ENCODE peak calls at places on chromosomes 12 and 14, in five cellular contexts. O is astrocyte of the spinal cord, R is epithelial cell of esophagus, V is nephron progenitor cell, I is SK-N-SH. N is an unnamed sample.

GRCh38 chr14:31300296-31300695 is 92.7 kb upstream of the HECTD1 start:
- DNase-seq in O (no peak), R (no peak), I (no peak), V (no peak), N (no peak)

GRCh38 chr12:66154776-66155175 is 15.0 kb downstream of the TMBIM4 start:
- DNase-seq in R (no peak), V (no peak), I (no peak), O (no peak), N (no peak)

GRCh38 chr14:102592969-102593840 is 756 bp downstream of the RCOR1 start:
- DNase-seq in I (peak), R (peak), O (peak), V (peak), N (no peak)

GRCh38 chr12:69039881-69040280 is 106.9 kb upstream of the CPM start:
- DNase-seq in I (no peak), R (no peak), O (no peak), V (no peak), N (no peak)

GRCh38 chr12:125145196-125145595 is 80.0 kb downstream of the AACS start:
- DNase-seq in R (no peak), I (no peak), O (no peak), V (no peak), N (no peak)

GRCh38 chr12:87953257-87953860 is 75.8 kb downstream of the C12orf50 start:
- DNase-seq in V (peak), O (peak), R (peak), I (peak), N (no peak)

GRCh38 chr14:102554835-102555819 is 37.3 kb upstream of the RCOR1 start:
- DNase-seq in O (no peak), V (peak), R (peak), I (peak), N (no peak)

GRCh38 chr12:123686636-123687190 is 15.8 kb downstream of the TCTN2 start:
- DNase-seq in V (no peak), O (no peak), I (no peak), R (no peak), N (no peak)

GRCh38 chr14:62162998-62163589 is 400.9 kb downstream of the SNAPC1 start:
- DNase-seq in R (peak), O (peak), V (peak), I (peak), N (no peak)

GRCh38 chr12:116591608-116592115 is 32.5 kb downstream of the MAP1LC3B2 start:
- DNase-seq in I (no peak), R (no peak), O (peak), V (no peak), N (no peak)

GRCh38 chr14:89912667-89913211 is 41.8 kb downstream of the EFCAB11 start:
- DNase-seq in V (no peak), O (peak), R (peak), I (peak), N (no peak)

GRCh38 chr12:120290541-120291312 is 976 bp downstream of the RNU4-2 start:
- DNase-seq in O (no peak), R (peak), V (peak), I (no peak), N (no peak)

GRCh38 chr14:78612666-78613065 is 442.5 kb downstream of the NRXN3 start:
- DNase-seq in V (no peak), O (no peak), I (no peak), R (no peak), N (no peak)

GRCh38 chr14:57029620-57030253 is 219.5 kb upstream of the OTX2 start:
- DNase-seq in I (no peak), V (no peak), O (no peak), R (no peak), N (no peak)

GRCh38 chr14:99475660-99476059 is 5.0 kb downstream of the SETD3 start:
- DNase-seq in I (no peak), V (no peak), O (no peak), R (no peak), N (no peak)

GRCh38 chr12:72098622-72099021 is 160.0 kb downstream of the TPH2 start:
- DNase-seq in R (no peak), I (no peak), O (no peak), V (no peak), N (no peak)

GRCh38 chr14:101000711-101001110 is 97.2 kb upstream of the RTL1 start:
- DNase-seq in I (no peak), R (no peak), O (no peak), V (no peak), N (no peak)

GRCh38 chr14:43795600-43796228 is 711.4 kb downstream of the FSCB start:
- DNase-seq in O (peak), I (no peak), V (no peak), R (peak), N (no peak)

GRCh38 chr12:41034686-41035085 is 153.4 kb upstream of the PDZRN4 start:
- DNase-seq in I (no peak), R (peak), V (no peak), O (peak), N (no peak)

GRCh38 chr14:73208846-73209245 is 28.5 kb upstream of the PAPLN start:
- DNase-seq in R (no peak), I (no peak), O (no peak), V (no peak), N (no peak)

GRCh38 chr12:44930972-44931600 is 55.0 kb upstream of the NELL2 start:
- DNase-seq in V (peak), I (peak), O (peak), R (peak), N (no peak)

GRCh38 chr12:100554608-100555077 is 18.8 kb upstream of the GAS2L3 start:
- DNase-seq in I (peak), R (peak), O (peak), V (peak), N (no peak)

GRCh38 chr14:69716483-69717187 is 50.3 kb upstream of the SRSF5 start:
- DNase-seq in I (no peak), V (no peak), O (peak), R (peak), N (no peak)

GRCh38 chr12:57591567-57592325 is 754 bp downstream of the PIP4K2C start:
- DNase-seq in O (no peak), R (peak), V (peak), I (peak), N (no peak)

GRCh38 chr14:94447206-94447605 is 5.4 kb downstream of the SERPINA11 start:
- DNase-seq in I (no peak), R (no peak), O (no peak), V (no peak), N (no peak)
- TF ChIP-seq CTCF in I (no peak), R (no peak), O (no peak), V (no peak), N (no peak)

DNA sequence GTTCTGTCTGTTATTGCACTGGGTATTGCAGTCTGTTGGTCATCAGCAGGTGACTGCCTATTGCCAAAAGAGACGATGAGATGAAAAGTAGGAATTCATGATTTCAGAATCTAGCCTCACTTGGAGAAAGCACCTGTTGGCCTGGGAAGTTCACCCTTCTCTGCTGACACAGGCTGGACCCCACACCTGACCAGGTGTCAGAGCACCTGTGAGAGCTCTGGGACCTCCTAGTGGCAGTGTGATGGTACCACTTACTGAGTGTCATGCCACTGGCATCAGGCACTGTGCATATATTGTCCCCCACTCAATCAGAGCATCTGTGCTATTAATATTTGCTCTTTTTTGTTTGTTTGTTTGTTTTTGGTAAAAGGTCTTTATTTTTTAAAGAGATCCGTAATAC is 68.0 kb downstream of the RASSF3 start:
- DNase-seq in O (no peak), V (no peak), R (peak), I (no peak), N (no peak)
- TF ChIP-seq CTCF in O (no peak), V (no peak), R (peak), I (peak), N (no peak)

GRCh38 chr12:3896851-3897351 is 23.7 kb upstream of the PARP11 start:
- DNase-seq in I (no peak), R (peak), O (no peak), V (no peak), N (no peak)

GRCh38 chr12:3897400-3897910 is 24.3 kb upstream of the PARP11 start:
- DNase-seq in V (no peak), I (no peak), O (no peak), R (no peak), N (no peak)

GRCh38 chr12:3898751-3899150 is 25.6 kb upstream of the PARP11 start:
- DNase-seq in R (no peak), O (no peak), I (no peak), V (no peak), N (no peak)

GRCh38 chr12:3904999-3905398 is 31.8 kb upstream of the PARP11 start:
- DNase-seq in O (no peak), R (no peak), V (no peak), I (no peak), N (no peak)

GRCh38 chr12:3901116-3901515 is 27.9 kb upstream of the PARP11 start:
- DNase-seq in I (no peak), O (no peak), R (no peak), V (no peak), N (no peak)
- TF ChIP-seq CTCF in I (no peak), O (no peak), R (no peak), V (peak), N (no peak)

GRCh38 chr14:75259946-75260545 is 18.6 kb upstream of the FOS start:
- DNase-seq in I (no peak), V (no peak), O (no peak), R (no peak), N (no peak)
- TF ChIP-seq CTCF in I (no peak), V (no peak), O (no peak), R (no peak), N (no peak)

GRCh38 chr14:75295491-75296338 is 17.1 kb downstream of the FOS start:
- DNase-seq in I (peak), O (peak), V (peak), R (peak), N (peak)

GRCh38 chr14:75295061-75295461 is 16.4 kb downstream of the FOS start:
- DNase-seq in O (peak), V (peak), R (peak), I (peak), N (no peak)

GRCh38 chr14:75292886-75293285 is 14.3 kb downstream of the FOS start:
- DNase-seq in O (no peak), V (no peak), I (no peak), R (no peak), N (no peak)

GRCh38 chr14:75293920-75294648 is 15.5 kb downstream of the FOS start:
- DNase-seq in O (peak), I (peak), R (peak), V (peak), N (peak)

DNA sequence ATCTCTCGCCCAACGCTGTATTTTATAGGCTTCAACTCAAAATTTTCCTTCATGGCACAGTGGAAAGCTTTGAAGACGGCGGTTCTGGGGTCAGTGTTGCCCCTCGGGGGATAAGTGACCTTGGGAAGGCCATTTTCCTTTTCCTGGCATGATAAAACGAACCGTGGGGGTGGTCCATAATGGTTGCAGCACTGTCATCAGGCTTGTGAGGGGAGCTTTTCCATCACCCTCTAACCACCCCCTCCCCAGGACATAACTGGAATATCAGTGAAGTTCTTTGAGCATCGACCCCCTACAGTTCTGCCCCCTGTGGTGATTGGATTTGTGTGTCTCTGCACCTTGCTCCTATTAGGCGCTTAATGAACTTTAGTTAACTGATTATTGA is 16.0 kb downstream of the FOS start:
- DNase-seq in R (no peak), I (peak), V (peak), O (no peak), N (no peak)
- TF ChIP-seq CTCF in R (peak), I (peak), V (no peak), O (no peak), N (no peak)